ENCODE peak calls at places on chromosomes 1 and 21, in eight cellular contexts. One of them, this sample, is unnamed.

GRCh38 chr1:101207891-101208290 is 28.9 kb upstream of the S1PR1 start:
- DNase-seq in astrocyte of the spinal cord: no peak
- DNase-seq in Peyer's patch: no peak
- DNase-seq in neural crest cell: no peak
- DNase-seq in nephron progenitor cell: no peak
- DNase-seq in fibroblast of mammary gland: peak; percentile 9
- DNase-seq in DND-41: no peak
- DNase-seq in epithelial cell of esophagus: peak; percentile 24
- DNase-seq in this sample: no peak

GRCh38 chr1:33161061-33161681 is 20.7 kb downstream of the TRIM62 start:
- DNase-seq in astrocyte of the spinal cord: peak; percentile 94
- DNase-seq in Peyer's patch: no peak
- DNase-seq in neural crest cell: peak; percentile 56
- DNase-seq in nephron progenitor cell: no peak
- DNase-seq in fibroblast of mammary gland: no peak
- DNase-seq in DND-41: no peak
- DNase-seq in epithelial cell of esophagus: no peak
- DNase-seq in this sample: no peak

GRCh38 chr1:244265507-244265906 is 186.2 kb downstream of the ADSS2 start:
- DNase-seq in astrocyte of the spinal cord: no peak
- DNase-seq in Peyer's patch: no peak
- DNase-seq in neural crest cell: no peak
- DNase-seq in nephron progenitor cell: no peak
- DNase-seq in fibroblast of mammary gland: no peak
- DNase-seq in DND-41: no peak
- DNase-seq in epithelial cell of esophagus: no peak
- DNase-seq in this sample: no peak

GRCh38 chr1:224730950-224731349 is 114.8 kb downstream of the CNIH3 start:
- DNase-seq in astrocyte of the spinal cord: no peak
- DNase-seq in Peyer's patch: no peak
- DNase-seq in neural crest cell: no peak
- DNase-seq in nephron progenitor cell: no peak
- DNase-seq in fibroblast of mammary gland: peak; percentile 71
- DNase-seq in DND-41: no peak
- DNase-seq in epithelial cell of esophagus: no peak
- DNase-seq in this sample: no peak

GRCh38 chr1:228362884-228363450 is 43.7 kb downstream of the TRIM11 start:
- DNase-seq in astrocyte of the spinal cord: no peak
- DNase-seq in Peyer's patch: no peak
- DNase-seq in neural crest cell: no peak
- DNase-seq in nephron progenitor cell: no peak
- DNase-seq in fibroblast of mammary gland: no peak
- DNase-seq in DND-41: no peak
- DNase-seq in epithelial cell of esophagus: no peak
- DNase-seq in this sample: no peak

GRCh38 chr1:208924011-208924410 is 659.5 kb upstream of the CAMK1G start:
- DNase-seq in astrocyte of the spinal cord: peak; percentile 57
- DNase-seq in Peyer's patch: no peak
- DNase-seq in neural crest cell: no peak
- DNase-seq in nephron progenitor cell: no peak
- DNase-seq in fibroblast of mammary gland: no peak
- DNase-seq in DND-41: no peak
- DNase-seq in epithelial cell of esophagus: no peak
- DNase-seq in this sample: no peak

GRCh38 chr1:159831696-159832225 is 5.1 kb downstream of the SLAMF8 start:
- DNase-seq in astrocyte of the spinal cord: no peak
- DNase-seq in Peyer's patch: no peak
- DNase-seq in neural crest cell: no peak
- DNase-seq in nephron progenitor cell: no peak
- DNase-seq in fibroblast of mammary gland: no peak
- DNase-seq in DND-41: no peak
- DNase-seq in epithelial cell of esophagus: no peak
- DNase-seq in this sample: no peak

GRCh38 chr1:89605692-89606091 is 27.2 kb upstream of the LRRC8C start:
- DNase-seq in astrocyte of the spinal cord: peak; percentile 77
- DNase-seq in Peyer's patch: no peak
- DNase-seq in neural crest cell: no peak
- DNase-seq in nephron progenitor cell: no peak
- DNase-seq in fibroblast of mammary gland: peak; percentile 87
- DNase-seq in DND-41: no peak
- DNase-seq in epithelial cell of esophagus: peak; percentile 35
- DNase-seq in this sample: no peak

GRCh38 chr1:166933633-166934032 is 41.7 kb downstream of the ILDR2 start:
- DNase-seq in astrocyte of the spinal cord: no peak
- DNase-seq in Peyer's patch: no peak
- DNase-seq in neural crest cell: no peak
- DNase-seq in nephron progenitor cell: no peak
- DNase-seq in fibroblast of mammary gland: no peak
- DNase-seq in DND-41: no peak
- DNase-seq in epithelial cell of esophagus: no peak
- DNase-seq in this sample: no peak

GRCh38 chr1:241532173-241532553 is at the start of gene KMO:
- DNase-seq in astrocyte of the spinal cord: no peak
- DNase-seq in Peyer's patch: no peak
- DNase-seq in neural crest cell: no peak
- DNase-seq in nephron progenitor cell: no peak
- DNase-seq in fibroblast of mammary gland: peak; percentile 25
- DNase-seq in DND-41: no peak
- DNase-seq in epithelial cell of esophagus: peak; percentile 46
- DNase-seq in this sample: peak; percentile 13

DNA sequence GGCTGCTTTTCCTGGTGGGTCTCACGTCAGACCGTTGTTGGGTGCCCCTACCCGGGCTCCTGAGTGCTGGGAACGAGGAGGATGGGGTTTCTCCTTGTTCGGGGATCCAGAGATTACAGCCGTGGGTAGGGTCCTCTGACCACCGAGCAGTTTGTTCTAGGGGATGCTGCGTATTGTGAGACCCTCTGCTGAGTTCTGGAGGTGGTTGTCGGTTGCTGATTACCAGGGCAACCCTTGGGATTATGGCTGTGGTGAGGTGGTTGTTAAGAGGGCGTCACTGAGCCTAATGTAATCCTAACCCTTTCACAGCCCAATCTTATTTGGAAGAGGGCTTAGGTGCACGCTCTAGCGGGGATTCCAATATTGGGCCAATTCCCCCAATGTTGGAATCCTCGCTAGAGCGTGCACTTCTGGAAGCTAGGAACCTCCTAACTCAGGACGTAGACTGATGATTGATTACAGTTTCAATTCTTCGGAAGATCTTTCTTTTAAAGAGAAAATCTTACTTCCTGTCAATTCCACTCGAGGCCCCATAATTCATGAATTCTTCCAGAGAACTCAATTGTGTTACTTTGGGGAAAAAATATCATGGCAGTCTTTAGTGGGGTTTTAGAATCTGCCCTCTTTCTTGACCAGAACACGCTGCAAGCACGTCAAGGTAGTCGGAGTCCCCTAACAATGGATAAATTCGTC is 483 bp downstream of the TCEANC2 start:
- DNase-seq in astrocyte of the spinal cord: peak; percentile 20
- DNase-seq in Peyer's patch: no peak
- DNase-seq in neural crest cell: no peak
- DNase-seq in nephron progenitor cell: no peak
- DNase-seq in fibroblast of mammary gland: peak; percentile 25
- DNase-seq in DND-41: no peak
- DNase-seq in epithelial cell of esophagus: peak; percentile 17
- DNase-seq in this sample: peak; percentile 38
- TF ChIP-seq CTCF in astrocyte of the spinal cord: no peak
- TF ChIP-seq CTCF in Peyer's patch: no peak
- TF ChIP-seq CTCF in neural crest cell: no peak
- TF ChIP-seq CTCF in nephron progenitor cell: no peak
- TF ChIP-seq CTCF in fibroblast of mammary gland: no peak
- TF ChIP-seq CTCF in DND-41: no peak
- TF ChIP-seq CTCF in epithelial cell of esophagus: no peak
- TF ChIP-seq CTCF in this sample: no peak

GRCh38 chr1:218164111-218164929 is 120.8 kb upstream of the RRP15 start:
- DNase-seq in astrocyte of the spinal cord: peak; percentile 27
- DNase-seq in Peyer's patch: peak; percentile 57
- DNase-seq in neural crest cell: peak; percentile 53
- DNase-seq in nephron progenitor cell: peak; percentile 77
- DNase-seq in fibroblast of mammary gland: peak; percentile 21
- DNase-seq in DND-41: no peak
- DNase-seq in epithelial cell of esophagus: peak; percentile 25
- DNase-seq in this sample: peak; percentile 6

GRCh38 chr1:218163371-218163770 is 121.7 kb upstream of the RRP15 start:
- DNase-seq in astrocyte of the spinal cord: no peak
- DNase-seq in Peyer's patch: no peak
- DNase-seq in neural crest cell: no peak
- DNase-seq in nephron progenitor cell: no peak
- DNase-seq in fibroblast of mammary gland: no peak
- DNase-seq in DND-41: no peak
- DNase-seq in epithelial cell of esophagus: no peak
- DNase-seq in this sample: no peak

GRCh38 chr1:218165687-218166088 is 119.4 kb upstream of the RRP15 start:
- DNase-seq in astrocyte of the spinal cord: peak; percentile 4
- DNase-seq in Peyer's patch: no peak
- DNase-seq in neural crest cell: no peak
- DNase-seq in nephron progenitor cell: no peak
- DNase-seq in fibroblast of mammary gland: no peak
- DNase-seq in DND-41: no peak
- DNase-seq in epithelial cell of esophagus: no peak
- DNase-seq in this sample: no peak

DNA sequence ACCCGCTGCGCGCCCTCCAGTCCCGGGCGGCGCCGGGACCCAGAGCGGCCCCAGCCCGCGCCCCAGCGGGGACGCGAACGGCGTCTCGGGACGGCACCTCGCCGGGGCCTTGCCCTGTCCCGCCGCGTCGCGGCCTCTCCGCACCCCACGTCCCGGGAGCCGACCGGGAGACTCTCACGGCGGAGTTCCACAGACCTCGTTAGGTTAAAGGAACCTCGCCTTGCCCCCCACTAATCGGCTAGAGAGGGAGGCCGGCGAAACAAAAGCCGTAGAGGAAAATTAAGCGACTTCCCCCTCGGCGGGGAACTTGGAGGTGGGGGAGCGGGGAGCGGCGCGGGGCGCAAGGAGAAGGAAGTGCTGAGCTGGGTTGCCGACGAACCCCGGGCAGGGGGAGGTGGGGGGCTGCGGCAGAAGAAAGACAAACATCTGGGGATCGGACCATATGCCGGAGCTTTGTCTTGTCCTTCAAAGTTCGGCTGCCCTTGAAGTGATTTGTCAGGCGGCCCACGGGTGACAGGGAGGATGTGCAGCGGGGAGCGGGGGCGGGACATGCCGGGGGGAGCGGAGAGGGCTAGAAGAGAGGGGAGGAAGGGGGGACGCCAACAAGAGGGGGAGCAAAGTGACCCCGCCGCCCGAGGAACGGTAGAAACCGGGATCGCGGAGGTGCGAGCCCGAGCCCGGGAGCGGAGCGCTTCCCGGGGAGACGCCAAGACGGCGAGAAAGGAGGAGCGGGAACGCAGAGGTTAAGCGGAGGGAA is 120.0 kb upstream of the RRP15 start:
- DNase-seq in astrocyte of the spinal cord: peak; percentile 12
- DNase-seq in Peyer's patch: peak; percentile 54
- DNase-seq in neural crest cell: peak; percentile 35
- DNase-seq in nephron progenitor cell: peak; percentile 51
- DNase-seq in fibroblast of mammary gland: no peak
- DNase-seq in DND-41: no peak
- DNase-seq in epithelial cell of esophagus: no peak
- DNase-seq in this sample: peak; percentile 30
- TF ChIP-seq CTCF in astrocyte of the spinal cord: no peak
- TF ChIP-seq CTCF in Peyer's patch: no peak
- TF ChIP-seq CTCF in neural crest cell: no peak
- TF ChIP-seq CTCF in nephron progenitor cell: no peak
- TF ChIP-seq CTCF in fibroblast of mammary gland: no peak
- TF ChIP-seq CTCF in DND-41: no peak
- TF ChIP-seq CTCF in epithelial cell of esophagus: no peak
- TF ChIP-seq CTCF in this sample: no peak

DNA sequence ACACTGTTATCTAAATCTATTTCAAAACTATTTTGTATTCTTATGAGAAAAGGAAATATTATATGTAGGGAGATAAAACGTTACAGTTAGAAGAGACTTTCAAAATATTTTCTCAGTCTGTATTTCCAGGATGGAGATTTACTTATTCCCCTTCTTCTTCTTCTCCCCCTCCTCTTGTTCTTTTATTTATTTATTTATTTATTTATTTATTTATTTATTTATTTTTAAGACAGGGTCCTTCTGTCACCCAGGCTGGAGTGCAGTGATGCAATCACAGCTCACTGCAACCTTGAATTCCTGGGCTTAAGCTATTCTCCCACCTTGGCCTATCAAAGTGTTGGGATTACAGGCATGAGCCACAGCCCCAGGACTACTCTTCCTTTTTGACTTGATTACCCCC is 2.8 kb upstream of the RPF1 start:
- DNase-seq in astrocyte of the spinal cord: no peak
- DNase-seq in Peyer's patch: no peak
- DNase-seq in neural crest cell: no peak
- DNase-seq in nephron progenitor cell: no peak
- DNase-seq in fibroblast of mammary gland: no peak
- DNase-seq in DND-41: no peak
- DNase-seq in epithelial cell of esophagus: no peak
- DNase-seq in this sample: no peak
- TF ChIP-seq CTCF in astrocyte of the spinal cord: no peak
- TF ChIP-seq CTCF in Peyer's patch: no peak
- TF ChIP-seq CTCF in neural crest cell: no peak
- TF ChIP-seq CTCF in nephron progenitor cell: no peak
- TF ChIP-seq CTCF in fibroblast of mammary gland: no peak
- TF ChIP-seq CTCF in DND-41: no peak
- TF ChIP-seq CTCF in epithelial cell of esophagus: no peak
- TF ChIP-seq CTCF in this sample: no peak

DNA sequence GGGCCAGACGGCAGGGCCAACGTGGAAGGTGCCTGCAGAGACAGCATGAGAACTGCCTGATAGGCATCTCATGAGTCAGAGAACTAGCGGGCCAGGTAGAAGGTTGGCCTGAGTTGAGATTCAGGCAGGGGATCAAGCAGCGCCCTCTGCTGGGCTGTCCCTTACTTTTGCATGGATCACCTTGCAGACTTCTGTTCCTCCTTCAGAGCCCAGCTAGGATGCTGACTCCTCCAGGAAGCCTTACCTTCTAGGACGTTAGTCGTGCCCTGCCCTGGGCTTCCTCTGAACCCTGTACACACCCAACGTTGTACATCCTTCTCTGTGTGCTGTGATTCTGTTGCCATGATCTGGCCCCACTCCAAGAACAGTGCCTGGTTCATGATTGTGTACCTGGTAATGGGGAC is 231.3 kb upstream of the VAMP3 start:
- DNase-seq in astrocyte of the spinal cord: peak; percentile 15
- DNase-seq in Peyer's patch: peak; percentile 71
- DNase-seq in neural crest cell: peak; percentile 31
- DNase-seq in nephron progenitor cell: peak; percentile 59
- DNase-seq in fibroblast of mammary gland: no peak
- DNase-seq in DND-41: peak; percentile 16
- DNase-seq in epithelial cell of esophagus: peak; percentile 91
- DNase-seq in this sample: peak; percentile 63
- TF ChIP-seq CTCF in astrocyte of the spinal cord: peak; percentile 43
- TF ChIP-seq CTCF in Peyer's patch: peak; percentile 43
- TF ChIP-seq CTCF in neural crest cell: peak; percentile 56
- TF ChIP-seq CTCF in nephron progenitor cell: peak; percentile 55
- TF ChIP-seq CTCF in fibroblast of mammary gland: peak; percentile 34
- TF ChIP-seq CTCF in DND-41: peak; percentile 48
- TF ChIP-seq CTCF in epithelial cell of esophagus: peak; percentile 61
- TF ChIP-seq CTCF in this sample: peak; percentile 47

GRCh38 chr21:41378849-41379248 is 17.0 kb downstream of the MX2 start:
- DNase-seq in astrocyte of the spinal cord: no peak
- DNase-seq in Peyer's patch: no peak
- DNase-seq in neural crest cell: no peak
- DNase-seq in nephron progenitor cell: no peak
- DNase-seq in fibroblast of mammary gland: no peak
- DNase-seq in DND-41: no peak
- DNase-seq in epithelial cell of esophagus: no peak
- DNase-seq in this sample: no peak
- TF ChIP-seq CTCF in astrocyte of the spinal cord: no peak
- TF ChIP-seq CTCF in Peyer's patch: no peak
- TF ChIP-seq CTCF in neural crest cell: no peak
- TF ChIP-seq CTCF in nephron progenitor cell: no peak
- TF ChIP-seq CTCF in fibroblast of mammary gland: no peak
- TF ChIP-seq CTCF in DND-41: no peak
- TF ChIP-seq CTCF in epithelial cell of esophagus: no peak
- TF ChIP-seq CTCF in this sample: no peak